ENCODE peak calls at places on chromosome 13, in seven cellular contexts. One of them, this sample, is unnamed.

GRCh38 chr13:50129065-50129922 is 114.0 kb downstream of the KCNRG start:
- DNase-seq in K562: no peak
- DNase-seq in AG10803: no peak
- DNase-seq in left ventricle myocardium inferior: peak; percentile 25
- DNase-seq in GM10248: no peak
- DNase-seq in cardiac fibroblast: no peak
- DNase-seq in CD4-positive, alpha-beta T cell: no peak
- DNase-seq in this sample: no peak

GRCh38 chr13:27276188-27276587 is 5.6 kb downstream of the RASL11A start:
- DNase-seq in K562: no peak
- DNase-seq in AG10803: peak; percentile 82
- DNase-seq in left ventricle myocardium inferior: no peak
- DNase-seq in GM10248: no peak
- DNase-seq in cardiac fibroblast: peak; percentile 69
- DNase-seq in CD4-positive, alpha-beta T cell: no peak
- DNase-seq in this sample: no peak

GRCh38 chr13:43785681-43786471 is 896 bp downstream of the ENOX1 start:
- DNase-seq in K562: no peak
- DNase-seq in AG10803: peak; percentile 69
- DNase-seq in left ventricle myocardium inferior: peak; percentile 87
- DNase-seq in GM10248: peak; percentile 29
- DNase-seq in cardiac fibroblast: peak; percentile 81
- DNase-seq in CD4-positive, alpha-beta T cell: no peak
- DNase-seq in this sample: no peak

GRCh38 chr13:30881931-30882899 is 23.9 kb upstream of the MEDAG start:
- DNase-seq in K562: no peak
- DNase-seq in AG10803: no peak
- DNase-seq in left ventricle myocardium inferior: no peak
- DNase-seq in GM10248: no peak
- DNase-seq in cardiac fibroblast: no peak
- DNase-seq in CD4-positive, alpha-beta T cell: no peak
- DNase-seq in this sample: no peak

GRCh38 chr13:48221301-48222190 is 11.5 kb upstream of the ITM2B start:
- DNase-seq in K562: no peak
- DNase-seq in AG10803: no peak
- DNase-seq in left ventricle myocardium inferior: no peak
- DNase-seq in GM10248: no peak
- DNase-seq in cardiac fibroblast: no peak
- DNase-seq in CD4-positive, alpha-beta T cell: no peak
- DNase-seq in this sample: no peak

GRCh38 chr13:46295531-46296464 is 84.1 kb downstream of the LRRC63 start:
- DNase-seq in K562: peak; percentile 22
- DNase-seq in AG10803: peak; percentile 99
- DNase-seq in left ventricle myocardium inferior: no peak
- DNase-seq in GM10248: peak; percentile 35
- DNase-seq in cardiac fibroblast: peak; percentile 96
- DNase-seq in CD4-positive, alpha-beta T cell: peak; percentile 46
- DNase-seq in this sample: no peak

GRCh38 chr13:29743229-29743786 is 107.1 kb downstream of the UBL3 start:
- DNase-seq in K562: no peak
- DNase-seq in AG10803: peak; percentile 91
- DNase-seq in left ventricle myocardium inferior: peak; percentile 45
- DNase-seq in GM10248: no peak
- DNase-seq in cardiac fibroblast: peak; percentile 21
- DNase-seq in CD4-positive, alpha-beta T cell: no peak
- DNase-seq in this sample: no peak

GRCh38 chr13:105804561-105805190 is 730.8 kb downstream of the EFNB2 start:
- DNase-seq in K562: no peak
- DNase-seq in AG10803: peak; percentile 22
- DNase-seq in left ventricle myocardium inferior: no peak
- DNase-seq in GM10248: no peak
- DNase-seq in cardiac fibroblast: peak; percentile 24
- DNase-seq in CD4-positive, alpha-beta T cell: no peak
- DNase-seq in this sample: no peak

GRCh38 chr13:113562866-113563265 is 21.7 kb upstream of the TFDP1 start:
- DNase-seq in K562: no peak
- DNase-seq in AG10803: no peak
- DNase-seq in left ventricle myocardium inferior: no peak
- DNase-seq in GM10248: no peak
- DNase-seq in cardiac fibroblast: no peak
- DNase-seq in CD4-positive, alpha-beta T cell: no peak
- DNase-seq in this sample: no peak

GRCh38 chr13:96781141-96781540 is 213.1 kb downstream of the OXGR1 start:
- DNase-seq in K562: no peak
- DNase-seq in AG10803: no peak
- DNase-seq in left ventricle myocardium inferior: peak; percentile 17
- DNase-seq in GM10248: no peak
- DNase-seq in cardiac fibroblast: no peak
- DNase-seq in CD4-positive, alpha-beta T cell: no peak
- DNase-seq in this sample: no peak

GRCh38 chr13:82627183-82627582 is 1255.1 kb downstream of the SLITRK1 start:
- DNase-seq in K562: no peak
- DNase-seq in AG10803: no peak
- DNase-seq in left ventricle myocardium inferior: no peak
- DNase-seq in GM10248: no peak
- DNase-seq in cardiac fibroblast: no peak
- DNase-seq in CD4-positive, alpha-beta T cell: no peak
- DNase-seq in this sample: no peak

GRCh38 chr13:59391696-59392095 is 772.0 kb downstream of the DIAPH3 start:
- DNase-seq in K562: peak; percentile 64
- DNase-seq in AG10803: peak; percentile 73
- DNase-seq in left ventricle myocardium inferior: no peak
- DNase-seq in GM10248: peak; percentile 58
- DNase-seq in cardiac fibroblast: peak; percentile 86
- DNase-seq in CD4-positive, alpha-beta T cell: peak; percentile 38
- DNase-seq in this sample: no peak

GRCh38 chr13:98771838-98772611 is 19.6 kb upstream of the SLC15A1 start:
- DNase-seq in K562: no peak
- DNase-seq in AG10803: no peak
- DNase-seq in left ventricle myocardium inferior: no peak
- DNase-seq in GM10248: no peak
- DNase-seq in cardiac fibroblast: no peak
- DNase-seq in CD4-positive, alpha-beta T cell: no peak
- DNase-seq in this sample: no peak

GRCh38 chr13:32318072-32318471 is 2.8 kb downstream of the BRCA2 start:
- DNase-seq in K562: no peak
- DNase-seq in AG10803: peak; percentile 44
- DNase-seq in left ventricle myocardium inferior: no peak
- DNase-seq in GM10248: no peak
- DNase-seq in cardiac fibroblast: no peak
- DNase-seq in CD4-positive, alpha-beta T cell: no peak
- DNase-seq in this sample: no peak

GRCh38 chr13:85665286-85665685 is 133.9 kb downstream of the SLITRK6 start:
- DNase-seq in K562: no peak
- DNase-seq in AG10803: no peak
- DNase-seq in left ventricle myocardium inferior: no peak
- DNase-seq in GM10248: no peak
- DNase-seq in cardiac fibroblast: no peak
- DNase-seq in CD4-positive, alpha-beta T cell: no peak
- DNase-seq in this sample: no peak

GRCh38 chr13:99821741-99822140 is 149.8 kb downstream of the ZIC5 start:
- DNase-seq in K562: no peak
- DNase-seq in AG10803: no peak
- DNase-seq in left ventricle myocardium inferior: no peak
- DNase-seq in GM10248: no peak
- DNase-seq in cardiac fibroblast: no peak
- DNase-seq in CD4-positive, alpha-beta T cell: no peak
- DNase-seq in this sample: no peak

GRCh38 chr13:99827011-99827410 is 144.6 kb downstream of the ZIC5 start:
- DNase-seq in K562: no peak
- DNase-seq in AG10803: no peak
- DNase-seq in left ventricle myocardium inferior: no peak
- DNase-seq in GM10248: no peak
- DNase-seq in cardiac fibroblast: no peak
- DNase-seq in CD4-positive, alpha-beta T cell: no peak
- DNase-seq in this sample: no peak

GRCh38 chr13:99823961-99824360 is 147.6 kb downstream of the ZIC5 start:
- DNase-seq in K562: no peak
- DNase-seq in AG10803: no peak
- DNase-seq in left ventricle myocardium inferior: no peak
- DNase-seq in GM10248: no peak
- DNase-seq in cardiac fibroblast: no peak
- DNase-seq in CD4-positive, alpha-beta T cell: no peak
- DNase-seq in this sample: no peak

GRCh38 chr13:99819962-99820361 is 151.6 kb downstream of the ZIC5 start:
- DNase-seq in K562: no peak
- DNase-seq in AG10803: no peak
- DNase-seq in left ventricle myocardium inferior: no peak
- DNase-seq in GM10248: no peak
- DNase-seq in cardiac fibroblast: no peak
- DNase-seq in CD4-positive, alpha-beta T cell: no peak
- DNase-seq in this sample: no peak

DNA sequence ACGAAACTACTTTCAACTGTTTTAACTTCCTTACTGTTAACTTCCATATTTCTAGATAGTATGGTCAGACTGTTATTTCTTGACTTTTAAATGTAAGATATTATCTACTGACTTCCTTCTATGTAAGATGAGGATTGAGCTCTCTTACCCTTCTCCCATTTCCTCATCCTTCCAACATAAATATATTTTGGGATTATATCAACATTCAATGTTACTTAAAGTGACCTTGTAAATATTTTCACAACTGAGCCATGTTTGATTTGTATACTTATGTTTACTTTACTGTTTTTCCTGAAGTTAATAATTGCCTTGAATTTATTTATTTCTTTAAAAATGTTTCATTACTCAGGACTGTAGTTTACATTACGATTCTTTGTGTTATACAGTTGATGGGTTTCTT is 148.7 kb downstream of the ZIC5 start:
- DNase-seq in K562: no peak
- DNase-seq in AG10803: no peak
- DNase-seq in left ventricle myocardium inferior: no peak
- DNase-seq in GM10248: no peak
- DNase-seq in cardiac fibroblast: no peak
- DNase-seq in CD4-positive, alpha-beta T cell: no peak
- DNase-seq in this sample: no peak
- TF ChIP-seq CTCF in K562: no peak
- TF ChIP-seq CTCF in AG10803: no peak
- TF ChIP-seq CTCF in left ventricle myocardium inferior: no peak
- TF ChIP-seq CTCF in GM10248: no peak
- TF ChIP-seq CTCF in cardiac fibroblast: no peak
- TF ChIP-seq CTCF in CD4-positive, alpha-beta T cell: no peak
- TF ChIP-seq CTCF in this sample: no peak

DNA sequence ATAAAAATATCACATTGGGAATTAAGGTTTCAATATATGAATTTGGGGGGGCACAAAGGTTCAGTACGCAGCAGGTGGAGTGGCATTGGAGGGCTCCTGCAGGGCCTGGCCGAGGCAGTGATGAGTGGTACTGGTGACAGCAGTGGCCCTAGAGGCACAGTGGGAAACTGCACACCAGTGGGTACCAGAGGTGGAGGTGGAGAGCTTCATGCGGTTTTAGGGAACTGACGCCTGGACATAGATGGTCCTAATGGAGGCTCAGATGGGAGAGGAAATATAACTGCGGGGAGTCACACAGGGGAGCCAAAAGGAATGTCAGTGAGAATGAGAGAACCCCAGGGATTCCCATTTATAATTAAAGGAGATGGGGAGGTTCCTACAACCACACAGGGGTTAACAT is 156.2 kb downstream of the COG6 start:
- DNase-seq in K562: peak; percentile 0
- DNase-seq in AG10803: no peak
- DNase-seq in left ventricle myocardium inferior: no peak
- DNase-seq in GM10248: no peak
- DNase-seq in cardiac fibroblast: no peak
- DNase-seq in CD4-positive, alpha-beta T cell: no peak
- DNase-seq in this sample: no peak
- TF ChIP-seq CTCF in K562: peak; percentile 21
- TF ChIP-seq CTCF in AG10803: no peak
- TF ChIP-seq CTCF in left ventricle myocardium inferior: no peak
- TF ChIP-seq CTCF in GM10248: no peak
- TF ChIP-seq CTCF in cardiac fibroblast: no peak
- TF ChIP-seq CTCF in CD4-positive, alpha-beta T cell: no peak
- TF ChIP-seq CTCF in this sample: no peak

DNA sequence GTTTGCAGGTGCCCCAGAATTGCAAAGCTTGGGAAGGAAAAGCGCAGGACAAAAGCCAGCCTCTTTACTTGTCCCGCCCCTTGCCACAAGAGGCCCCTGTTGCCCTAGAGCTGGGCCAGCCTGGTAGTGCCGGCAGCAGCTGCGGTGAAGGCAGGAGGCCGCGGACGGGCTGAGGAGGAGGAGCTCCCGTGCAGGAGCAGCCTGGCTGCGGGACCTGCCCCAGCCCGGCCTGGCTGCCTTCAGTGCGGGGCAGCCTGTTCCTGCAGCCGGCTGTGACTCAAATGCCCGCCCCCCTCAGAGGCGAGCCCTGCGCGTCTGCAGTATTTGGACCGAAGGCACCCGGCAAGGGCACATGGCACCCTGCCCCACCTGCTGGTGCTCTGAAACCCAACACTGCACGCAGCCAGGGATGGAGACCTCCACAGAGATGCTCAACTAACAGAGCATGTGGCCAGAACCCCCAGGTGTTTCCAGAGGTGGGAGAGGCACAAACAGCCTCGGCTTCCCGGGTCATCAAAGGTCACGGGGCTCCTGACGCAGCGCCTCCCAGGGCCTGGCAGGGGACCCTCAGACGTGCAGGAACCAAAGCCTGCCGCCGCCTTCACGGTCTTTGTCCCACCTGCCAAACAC is 29.7 kb downstream of the NAXD start:
- DNase-seq in K562: no peak
- DNase-seq in AG10803: peak; percentile 74
- DNase-seq in left ventricle myocardium inferior: peak; percentile 65
- DNase-seq in GM10248: peak; percentile 65
- DNase-seq in cardiac fibroblast: peak; percentile 63
- DNase-seq in CD4-positive, alpha-beta T cell: peak; percentile 37
- DNase-seq in this sample: no peak
- TF ChIP-seq CTCF in K562: no peak
- TF ChIP-seq CTCF in AG10803: peak; percentile 47
- TF ChIP-seq CTCF in left ventricle myocardium inferior: peak; percentile 45
- TF ChIP-seq CTCF in GM10248: peak; percentile 48
- TF ChIP-seq CTCF in cardiac fibroblast: peak; percentile 4
- TF ChIP-seq CTCF in CD4-positive, alpha-beta T cell: no peak
- TF ChIP-seq CTCF in this sample: no peak

DNA sequence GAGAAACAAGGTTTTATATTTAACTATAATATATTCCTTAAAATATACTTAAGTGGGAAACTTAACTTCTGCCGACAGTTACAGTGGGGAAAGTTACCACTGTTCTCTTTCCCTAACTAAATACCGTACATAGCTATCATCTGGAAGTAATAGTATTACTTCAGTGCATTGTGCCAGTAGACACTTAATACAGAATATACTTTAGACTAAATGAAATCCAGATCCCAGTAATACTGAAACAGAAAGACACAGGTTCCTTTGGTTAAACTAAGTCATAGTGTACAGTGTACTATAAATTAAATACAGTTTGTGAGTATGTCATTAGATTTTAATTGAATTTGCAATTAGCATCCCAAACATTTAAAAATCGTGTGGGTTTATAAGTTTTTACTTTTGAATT is 107.5 kb downstream of the PCCA start:
- DNase-seq in K562: no peak
- DNase-seq in AG10803: peak; percentile 34
- DNase-seq in left ventricle myocardium inferior: no peak
- DNase-seq in GM10248: no peak
- DNase-seq in cardiac fibroblast: no peak
- DNase-seq in CD4-positive, alpha-beta T cell: no peak
- DNase-seq in this sample: no peak
- TF ChIP-seq CTCF in K562: no peak
- TF ChIP-seq CTCF in AG10803: no peak
- TF ChIP-seq CTCF in left ventricle myocardium inferior: no peak
- TF ChIP-seq CTCF in GM10248: no peak
- TF ChIP-seq CTCF in cardiac fibroblast: no peak
- TF ChIP-seq CTCF in CD4-positive, alpha-beta T cell: no peak
- TF ChIP-seq CTCF in this sample: no peak

This sample was measured in D721Med.